ENCODE peak calls at places on chromosomes 6 and 20, in seven cellular contexts. O is RWPE1, M is OCI-LY7, R is LoVo, Q is Kasumi-1, S is GM20000, T is T follicular helper cell. U is an unnamed sample.

GRCh38 chr20:36861875-36862801 is 13.8 kb upstream of the TLDC2 start:
- DNase-seq in O (peak), M (no peak), R (peak), Q (peak), S (no peak), T (no peak), U (no peak)

GRCh38 chr6:14964901-14965300 is 281.0 kb upstream of the JARID2 start:
- DNase-seq in O (no peak), M (no peak), R (no peak), Q (no peak), S (no peak), T (no peak), U (no peak)

GRCh38 chr20:16539280-16539679 is 34.0 kb downstream of the KIF16B start:
- DNase-seq in O (no peak), M (no peak), R (peak), Q (no peak), S (no peak), T (no peak), U (no peak)

GRCh38 chr6:88588938-88589337 is 374.5 kb downstream of the RNGTT start:
- DNase-seq in O (no peak), M (no peak), R (no peak), Q (no peak), S (no peak), T (no peak), U (no peak)

GRCh38 chr6:65000815-65001214 is 706.2 kb downstream of the EYS start:
- DNase-seq in O (no peak), M (no peak), R (no peak), Q (no peak), S (no peak), T (no peak), U (no peak)

GRCh38 chr20:61939691-61940360 is 125.9 kb downstream of the TAF4 start:
- DNase-seq in O (no peak), M (no peak), R (no peak), Q (no peak), S (no peak), T (no peak), U (no peak)

GRCh38 chr6:26233608-26234420 is 131.2 kb upstream of the BTN3A2 start:
- DNase-seq in O (no peak), M (peak), R (peak), Q (peak), S (peak), T (peak), U (peak)

GRCh38 chr6:30759575-30760239 is 15.4 kb upstream of the IER3 start:
- DNase-seq in O (peak), M (no peak), R (no peak), Q (no peak), S (no peak), T (no peak), U (no peak)

GRCh38 chr20:62136283-62137091 is 6.7 kb downstream of the PSMA7 start:
- DNase-seq in O (peak), M (peak), R (peak), Q (peak), S (peak), T (peak), U (peak)

GRCh38 chr6:47983491-47983890 is 127.5 kb downstream of the PTCHD4 start:
- DNase-seq in O (no peak), M (no peak), R (no peak), Q (no peak), S (no peak), T (no peak), U (no peak)

GRCh38 chr6:20444786-20445271 is 43.1 kb downstream of the E2F3 start:
- DNase-seq in O (no peak), M (no peak), R (no peak), Q (no peak), S (no peak), T (no peak), U (no peak)

GRCh38 chr20:35263609-35264223 is 14.2 kb downstream of the MMP24OS start:
- DNase-seq in O (no peak), M (no peak), R (peak), Q (no peak), S (no peak), T (no peak), U (no peak)

GRCh38 chr6:53547166-53547814 is 2.4 kb upstream of the GCLC start:
- DNase-seq in O (no peak), M (no peak), R (no peak), Q (peak), S (no peak), T (no peak), U (no peak)

GRCh38 chr6:37020426-37021211 is 15.2 kb downstream of the FGD2 start:
- DNase-seq in O (no peak), M (no peak), R (no peak), Q (no peak), S (no peak), T (no peak), U (no peak)

GRCh38 chr6:145815875-145816274 is 1.3 kb upstream of the FBXO30 start:
- DNase-seq in O (no peak), M (peak), R (no peak), Q (peak), S (peak), T (no peak), U (peak)

GRCh38 chr20:10427060-10427692 is 6.8 kb downstream of the MKKS start:
- DNase-seq in O (peak), M (peak), R (peak), Q (peak), S (no peak), T (peak), U (peak)

GRCh38 chr6:25556516-25556915 is 95.5 kb upstream of the SCGN start:
- DNase-seq in O (peak), M (peak), R (peak), Q (peak), S (peak), T (peak), U (peak)

GRCh38 chr6:168201799-168202198 is 117.8 kb downstream of the DACT2 start:
- DNase-seq in O (no peak), M (no peak), R (no peak), Q (no peak), S (no peak), T (no peak), U (no peak)

GRCh38 chr6:1860756-1861369 is 251.1 kb downstream of the FOXC1 start:
- DNase-seq in O (no peak), M (no peak), R (no peak), Q (no peak), S (peak), T (no peak), U (no peak)

U was measured in NB4.